ENCODE peak calls at places on chromosomes 6 and 20, in nine cellular contexts. Q is spleen, A is fibroblast of lung, I is foreskin fibroblast, T is keratinocyte, S is psoas muscle, H is transverse colon, N is AG10803, O is left ventricle myocardium inferior. J is an unnamed sample.

GRCh38 chr6:43052842-43053544 is 658 bp downstream of the CUL7 start:
- DNase-seq in Q (no peak), I (peak; percentile 51), A (peak; percentile 20), N (no peak), H (peak; percentile 21), S (no peak), T (no peak), O (no peak), J (no peak)

GRCh38 chr6:157333537-157333936 is 10.2 kb upstream of the TMEM242 start:
- DNase-seq in I (no peak), A (no peak), S (no peak), N (no peak), Q (no peak), O (no peak), T (no peak), H (no peak), J (no peak)

GRCh38 chr20:43900496-43900895 is 14.2 kb upstream of the TOX2 start:
- DNase-seq in N (no peak), A (no peak), S (no peak), Q (no peak), H (no peak), T (no peak), I (no peak), O (peak; percentile 39), J (no peak)

GRCh38 chr6:33578164-33578563 is 1.9 kb downstream of the BAK1 start:
- DNase-seq in T (no peak), H (no peak), I (no peak), O (no peak), S (no peak), A (no peak), N (no peak), Q (no peak), J (no peak)

GRCh38 chr6:25250878-25251277 is 28.3 kb upstream of the CARMIL1 start:
- DNase-seq in T (no peak), S (no peak), Q (no peak), I (peak; percentile 63), A (peak; percentile 67), H (no peak), N (peak; percentile 58), O (no peak), J (peak; percentile 11)

GRCh38 chr6:153032255-153032882 is 29.9 kb upstream of the MTRF1L start:
- DNase-seq in S (no peak), O (no peak), A (peak; percentile 67), H (no peak), I (peak; percentile 77), N (peak; percentile 75), T (no peak), Q (no peak), J (peak; percentile 51)

GRCh38 chr6:41759905-41760579 is 12.8 kb upstream of the PGC start:
- DNase-seq in N (no peak), Q (no peak), T (no peak), S (no peak), O (no peak), H (no peak), I (no peak), A (no peak), J (no peak)

GRCh38 chr6:57177545-57178225 is 5.6 kb downstream of the BAG2 start:
- DNase-seq in T (no peak), O (peak; percentile 36), I (peak; percentile 64), N (peak; percentile 69), A (no peak), H (peak; percentile 29), Q (no peak), S (peak; percentile 44), J (no peak)

GRCh38 chr6:3139090-3139903 is 18.0 kb downstream of the TUBB2A start:
- DNase-seq in I (peak; percentile 91), T (no peak), Q (no peak), H (peak; percentile 79), A (peak; percentile 68), O (peak; percentile 50), N (peak; percentile 76), S (peak; percentile 61), J (peak; percentile 24)

GRCh38 chr6:100463685-100464161 is 998 bp downstream of the SIM1 start:
- DNase-seq in H (no peak), Q (no peak), A (no peak), O (no peak), N (peak; percentile 38), S (no peak), T (no peak), I (peak; percentile 47), J (no peak)

GRCh38 chr6:131443514-131443913 is 129.5 kb upstream of the ARG1 start:
- DNase-seq in H (no peak), A (no peak), N (no peak), T (no peak), S (no peak), Q (no peak), O (no peak), I (no peak), J (no peak)

GRCh38 chr20:41139227-41140093 is 2.1 kb downstream of the PLCG1 start:
- DNase-seq in N (no peak), S (no peak), O (no peak), I (no peak), H (peak; percentile 5), Q (no peak), A (no peak), T (no peak), J (no peak)

GRCh38 chr20:26169506-26169905 is 472.9 kb upstream of the ZNF337 start:
- DNase-seq in I (peak; percentile 11), T (no peak), Q (no peak), O (no peak), H (no peak), N (peak; percentile 63), S (no peak), A (peak; percentile 84), J (peak; percentile 54)

GRCh38 chr20:5402903-5403531 is 86.3 kb upstream of the PROKR2 start:
- DNase-seq in A (no peak), Q (no peak), T (no peak), H (peak; percentile 9), I (peak; percentile 2), N (peak; percentile 6), O (no peak), S (no peak), J (no peak)

GRCh38 chr6:155493694-155494143 is 38.1 kb upstream of the NOX3 start:
- DNase-seq in I (peak; percentile 97), O (no peak), S (peak; percentile 37), H (peak; percentile 19), A (peak; percentile 100), Q (no peak), N (peak; percentile 100), T (peak; percentile 88), J (peak; percentile 99)

GRCh38 chr6:169023161-169023874 is 230.3 kb downstream of the THBS2 start:
- DNase-seq in O (no peak), N (no peak), H (no peak), Q (no peak), S (no peak), T (no peak), A (no peak), I (no peak), J (no peak)

GRCh38 chr6:169022079-169022478 is 231.6 kb downstream of the THBS2 start:
- DNase-seq in N (no peak), S (no peak), A (no peak), T (no peak), Q (no peak), O (no peak), H (no peak), I (no peak), J (no peak)

GRCh38 chr6:169019111-169019510 is 234.5 kb downstream of the THBS2 start:
- DNase-seq in I (no peak), H (no peak), N (no peak), O (no peak), Q (no peak), S (no peak), T (no peak), A (no peak), J (no peak)

GRCh38 chr6:169019727-169020491 is 233.7 kb downstream of the THBS2 start:
- DNase-seq in A (no peak), N (no peak), T (no peak), Q (no peak), H (no peak), O (no peak), S (no peak), I (peak; percentile 20), J (no peak)

DNA sequence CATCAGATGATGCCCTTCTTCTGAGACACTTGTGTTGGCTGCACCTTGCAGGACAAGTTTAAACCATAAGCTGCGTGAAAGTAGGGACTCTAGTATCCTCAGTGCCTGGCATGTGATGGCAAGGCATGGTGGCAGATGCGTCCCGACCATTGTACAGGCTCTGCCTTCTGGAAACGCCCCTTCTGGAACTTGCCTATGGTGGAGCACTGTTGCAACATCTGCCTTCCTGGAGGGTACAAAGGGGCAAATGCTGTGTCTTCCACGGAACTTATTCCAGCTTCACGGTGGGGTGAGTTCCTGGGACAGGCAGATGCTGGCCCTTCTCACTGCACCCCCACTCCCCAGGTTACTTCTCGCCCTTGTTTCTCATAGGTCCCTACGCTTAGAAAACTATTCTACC is 232.8 kb downstream of the THBS2 start:
- DNase-seq in O (no peak), H (no peak), A (no peak), I (no peak), N (no peak), T (no peak), Q (no peak), S (no peak), J (no peak)
- H3K4me3 ChIP-seq in O (no peak overlapping the region), H (no peak overlapping the region), A (no peak overlapping the region), I (no peak overlapping the region), N (no peak overlapping the region), T (no peak overlapping the region), Q (no peak overlapping the region), S (no peak overlapping the region), J (no peak overlapping the region)

DNA sequence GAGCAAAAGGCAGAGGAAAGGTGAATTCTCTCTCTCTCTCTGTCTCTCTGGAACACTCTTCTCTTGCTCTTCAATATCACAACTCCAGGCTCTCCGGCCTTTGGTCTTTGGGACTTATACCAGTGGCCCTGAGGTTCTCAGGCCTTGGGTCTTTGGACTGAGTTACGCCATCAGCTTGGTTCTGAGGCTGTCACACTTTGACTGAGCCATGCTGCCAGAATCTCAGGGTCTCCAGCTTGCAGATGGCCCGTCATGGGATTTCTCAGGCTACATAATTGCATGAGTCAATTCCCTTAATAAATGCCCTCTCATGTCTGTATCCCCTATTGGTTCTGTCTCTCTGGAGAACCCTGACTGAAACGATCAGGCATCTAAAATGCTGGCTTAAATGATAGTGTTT is 12.9 kb downstream of the BTN2A1 start:
- DNase-seq in S (no peak), T (no peak), A (no peak), I (peak; percentile 2), H (no peak), N (no peak), Q (no peak), O (no peak), J (no peak)
- TF ChIP-seq CTCF in S (no peak), T (no peak), A (no peak), I (no peak), H (no peak), N (no peak), Q (no peak), O (no peak), J (no peak)

GRCh38 chr6:129660346-129660676 is 49.7 kb downstream of the ARHGAP18 start:
- DNase-seq in O (no peak), H (no peak), A (no peak), S (no peak), N (no peak), Q (no peak), T (no peak), I (no peak), J (no peak)
- H3K4me3 ChIP-seq in O (peak overlapping the region; percentile 63), H (no peak overlapping the region), A (peak overlapping the region; percentile 23), S (peak overlapping the region; percentile 28), N (no peak overlapping the region), Q (peak overlapping the region; percentile 17), T (peak overlapping the region; percentile 56), I (peak overlapping the region; percentile 13), J (no peak overlapping the region)

DNA sequence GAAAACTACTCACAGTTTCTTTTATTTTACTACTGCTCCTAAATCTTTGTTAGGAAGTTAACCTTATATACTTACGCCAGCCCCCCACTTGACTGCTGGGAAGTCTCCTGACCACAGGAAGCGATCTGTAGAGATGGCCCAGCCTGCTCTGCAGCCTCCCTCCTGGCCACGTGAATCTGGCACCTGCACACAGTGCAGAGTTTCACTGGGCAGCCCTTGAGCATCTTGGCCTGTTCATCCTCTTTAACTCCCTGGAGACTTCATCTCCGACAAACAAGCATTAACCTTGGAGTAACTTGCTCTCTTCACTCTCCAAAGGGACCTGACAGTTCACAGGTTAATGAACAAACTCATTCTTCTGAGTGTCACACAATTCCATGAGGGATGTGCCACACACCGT is 294.1 kb downstream of the BTBD9 start:
- DNase-seq in H (no peak), Q (no peak), N (no peak), S (no peak), T (no peak), O (no peak), A (peak; percentile 29), I (no peak), J (no peak)
- TF ChIP-seq CTCF in H (no peak), Q (no peak), N (no peak), S (no peak), T (no peak), O (no peak), A (no peak), I (no peak), J (no peak)